ENCODE peak calls at places on chromosomes 11 and 22, in seven cellular contexts. One of them, this sample, is unnamed.

GRCh38 chr11:75467881-75468280 is 34.9 kb upstream of the KLHL35 start:
- DNase-seq in NCI-H226: no peak
- DNase-seq in A549: no peak
- DNase-seq in brain microvascular endothelial cell: no peak
- DNase-seq in fibroblast of lung: no peak
- DNase-seq in activated CD4-positive, alpha-beta T cell treated with anti-CD3 and anti-CD28 coated beads, Interleukin-2, amount 10 ng/mL, durations not matched to agents 7 days and 5 days: no peak
- DNase-seq in stimulated activated CD4-positive, alpha-beta T cell treated with anti-CD3 and anti-CD28 coated beads, Interleukin-12 subunit alpha, Interleukin-12 subunit beta, amount 100 ng/mL, for 48 hours: no peak
- DNase-seq in this sample: no peak

GRCh38 chr11:57662893-57663292 is 5.0 kb upstream of the ZDHHC5 start:
- DNase-seq in NCI-H226: no peak
- DNase-seq in A549: peak
- DNase-seq in brain microvascular endothelial cell: no peak
- DNase-seq in fibroblast of lung: no peak
- DNase-seq in activated CD4-positive, alpha-beta T cell treated with anti-CD3 and anti-CD28 coated beads, Interleukin-2, amount 10 ng/mL, durations not matched to agents 7 days and 5 days: peak
- DNase-seq in stimulated activated CD4-positive, alpha-beta T cell treated with anti-CD3 and anti-CD28 coated beads, Interleukin-12 subunit alpha, Interleukin-12 subunit beta, amount 100 ng/mL, for 48 hours: no peak
- DNase-seq in this sample: no peak

GRCh38 chr11:16981651-16982194 is 32.5 kb downstream of the PLEKHA7 start:
- DNase-seq in NCI-H226: no peak
- DNase-seq in A549: peak
- DNase-seq in brain microvascular endothelial cell: peak
- DNase-seq in fibroblast of lung: peak
- DNase-seq in activated CD4-positive, alpha-beta T cell treated with anti-CD3 and anti-CD28 coated beads, Interleukin-2, amount 10 ng/mL, durations not matched to agents 7 days and 5 days: no peak
- DNase-seq in stimulated activated CD4-positive, alpha-beta T cell treated with anti-CD3 and anti-CD28 coated beads, Interleukin-12 subunit alpha, Interleukin-12 subunit beta, amount 100 ng/mL, for 48 hours: no peak
- DNase-seq in this sample: no peak

GRCh38 chr11:16030664-16031063 is 325.7 kb downstream of the SOX6 start:
- DNase-seq in NCI-H226: peak
- DNase-seq in A549: no peak
- DNase-seq in brain microvascular endothelial cell: no peak
- DNase-seq in fibroblast of lung: no peak
- DNase-seq in activated CD4-positive, alpha-beta T cell treated with anti-CD3 and anti-CD28 coated beads, Interleukin-2, amount 10 ng/mL, durations not matched to agents 7 days and 5 days: no peak
- DNase-seq in stimulated activated CD4-positive, alpha-beta T cell treated with anti-CD3 and anti-CD28 coated beads, Interleukin-12 subunit alpha, Interleukin-12 subunit beta, amount 100 ng/mL, for 48 hours: no peak
- DNase-seq in this sample: no peak

GRCh38 chr11:9884601-9885000 is 220.7 kb downstream of the SWAP70 start:
- DNase-seq in NCI-H226: no peak
- DNase-seq in A549: no peak
- DNase-seq in brain microvascular endothelial cell: no peak
- DNase-seq in fibroblast of lung: no peak
- DNase-seq in activated CD4-positive, alpha-beta T cell treated with anti-CD3 and anti-CD28 coated beads, Interleukin-2, amount 10 ng/mL, durations not matched to agents 7 days and 5 days: no peak
- DNase-seq in stimulated activated CD4-positive, alpha-beta T cell treated with anti-CD3 and anti-CD28 coated beads, Interleukin-12 subunit alpha, Interleukin-12 subunit beta, amount 100 ng/mL, for 48 hours: no peak
- DNase-seq in this sample: no peak

GRCh38 chr11:62592216-62592815 is 993 bp upstream of the TUT1 start:
- DNase-seq in NCI-H226: no peak
- DNase-seq in A549: no peak
- DNase-seq in brain microvascular endothelial cell: no peak
- DNase-seq in fibroblast of lung: no peak
- DNase-seq in activated CD4-positive, alpha-beta T cell treated with anti-CD3 and anti-CD28 coated beads, Interleukin-2, amount 10 ng/mL, durations not matched to agents 7 days and 5 days: no peak
- DNase-seq in stimulated activated CD4-positive, alpha-beta T cell treated with anti-CD3 and anti-CD28 coated beads, Interleukin-12 subunit alpha, Interleukin-12 subunit beta, amount 100 ng/mL, for 48 hours: no peak
- DNase-seq in this sample: no peak

GRCh38 chr11:118295834-118296454 is 8.6 kb upstream of the CD3E start:
- DNase-seq in NCI-H226: no peak
- DNase-seq in A549: no peak
- DNase-seq in brain microvascular endothelial cell: peak
- DNase-seq in fibroblast of lung: peak
- DNase-seq in activated CD4-positive, alpha-beta T cell treated with anti-CD3 and anti-CD28 coated beads, Interleukin-2, amount 10 ng/mL, durations not matched to agents 7 days and 5 days: peak
- DNase-seq in stimulated activated CD4-positive, alpha-beta T cell treated with anti-CD3 and anti-CD28 coated beads, Interleukin-12 subunit alpha, Interleukin-12 subunit beta, amount 100 ng/mL, for 48 hours: no peak
- DNase-seq in this sample: no peak

GRCh38 chr22:21044931-21045584 is 688 bp upstream of the LRRC74B start:
- DNase-seq in NCI-H226: peak
- DNase-seq in A549: no peak
- DNase-seq in brain microvascular endothelial cell: peak
- DNase-seq in fibroblast of lung: peak
- DNase-seq in activated CD4-positive, alpha-beta T cell treated with anti-CD3 and anti-CD28 coated beads, Interleukin-2, amount 10 ng/mL, durations not matched to agents 7 days and 5 days: no peak
- DNase-seq in stimulated activated CD4-positive, alpha-beta T cell treated with anti-CD3 and anti-CD28 coated beads, Interleukin-12 subunit alpha, Interleukin-12 subunit beta, amount 100 ng/mL, for 48 hours: no peak
- DNase-seq in this sample: no peak

GRCh38 chr11:22225190-22225589 is 32.3 kb downstream of the ANO5 start:
- DNase-seq in NCI-H226: no peak
- DNase-seq in A549: no peak
- DNase-seq in brain microvascular endothelial cell: no peak
- DNase-seq in fibroblast of lung: no peak
- DNase-seq in activated CD4-positive, alpha-beta T cell treated with anti-CD3 and anti-CD28 coated beads, Interleukin-2, amount 10 ng/mL, durations not matched to agents 7 days and 5 days: no peak
- DNase-seq in stimulated activated CD4-positive, alpha-beta T cell treated with anti-CD3 and anti-CD28 coated beads, Interleukin-12 subunit alpha, Interleukin-12 subunit beta, amount 100 ng/mL, for 48 hours: no peak
- DNase-seq in this sample: no peak

GRCh38 chr11:125591659-125592304 is 870 bp upstream of the STT3A start:
- DNase-seq in NCI-H226: peak
- DNase-seq in A549: no peak
- DNase-seq in brain microvascular endothelial cell: peak
- DNase-seq in fibroblast of lung: peak
- DNase-seq in activated CD4-positive, alpha-beta T cell treated with anti-CD3 and anti-CD28 coated beads, Interleukin-2, amount 10 ng/mL, durations not matched to agents 7 days and 5 days: peak
- DNase-seq in stimulated activated CD4-positive, alpha-beta T cell treated with anti-CD3 and anti-CD28 coated beads, Interleukin-12 subunit alpha, Interleukin-12 subunit beta, amount 100 ng/mL, for 48 hours: peak
- DNase-seq in this sample: no peak

GRCh38 chr22:23548501-23549197 is 31.4 kb downstream of the IGLL1 start:
- DNase-seq in NCI-H226: no peak
- DNase-seq in A549: no peak
- DNase-seq in brain microvascular endothelial cell: no peak
- DNase-seq in fibroblast of lung: no peak
- DNase-seq in activated CD4-positive, alpha-beta T cell treated with anti-CD3 and anti-CD28 coated beads, Interleukin-2, amount 10 ng/mL, durations not matched to agents 7 days and 5 days: no peak
- DNase-seq in stimulated activated CD4-positive, alpha-beta T cell treated with anti-CD3 and anti-CD28 coated beads, Interleukin-12 subunit alpha, Interleukin-12 subunit beta, amount 100 ng/mL, for 48 hours: no peak
- DNase-seq in this sample: no peak

GRCh38 chr11:8206251-8207079 is 37.6 kb upstream of the RIC3 start:
- DNase-seq in NCI-H226: no peak
- DNase-seq in A549: no peak
- DNase-seq in brain microvascular endothelial cell: no peak
- DNase-seq in fibroblast of lung: peak
- DNase-seq in activated CD4-positive, alpha-beta T cell treated with anti-CD3 and anti-CD28 coated beads, Interleukin-2, amount 10 ng/mL, durations not matched to agents 7 days and 5 days: no peak
- DNase-seq in stimulated activated CD4-positive, alpha-beta T cell treated with anti-CD3 and anti-CD28 coated beads, Interleukin-12 subunit alpha, Interleukin-12 subunit beta, amount 100 ng/mL, for 48 hours: no peak
- DNase-seq in this sample: no peak

GRCh38 chr11:128796275-128796674 is 70.8 kb downstream of the KCNJ1 start:
- DNase-seq in NCI-H226: peak
- DNase-seq in A549: no peak
- DNase-seq in brain microvascular endothelial cell: peak
- DNase-seq in fibroblast of lung: peak
- DNase-seq in activated CD4-positive, alpha-beta T cell treated with anti-CD3 and anti-CD28 coated beads, Interleukin-2, amount 10 ng/mL, durations not matched to agents 7 days and 5 days: no peak
- DNase-seq in stimulated activated CD4-positive, alpha-beta T cell treated with anti-CD3 and anti-CD28 coated beads, Interleukin-12 subunit alpha, Interleukin-12 subunit beta, amount 100 ng/mL, for 48 hours: no peak
- DNase-seq in this sample: peak

GRCh38 chr11:117857734-117858369 is 18.6 kb downstream of the FXYD6 start:
- DNase-seq in NCI-H226: no peak
- DNase-seq in A549: no peak
- DNase-seq in brain microvascular endothelial cell: no peak
- DNase-seq in fibroblast of lung: no peak
- DNase-seq in activated CD4-positive, alpha-beta T cell treated with anti-CD3 and anti-CD28 coated beads, Interleukin-2, amount 10 ng/mL, durations not matched to agents 7 days and 5 days: no peak
- DNase-seq in stimulated activated CD4-positive, alpha-beta T cell treated with anti-CD3 and anti-CD28 coated beads, Interleukin-12 subunit alpha, Interleukin-12 subunit beta, amount 100 ng/mL, for 48 hours: no peak
- DNase-seq in this sample: no peak

GRCh38 chr22:31091106-31091975 is 10.2 kb downstream of the SMTN start:
- DNase-seq in NCI-H226: no peak
- DNase-seq in A549: no peak
- DNase-seq in brain microvascular endothelial cell: no peak
- DNase-seq in fibroblast of lung: no peak
- DNase-seq in activated CD4-positive, alpha-beta T cell treated with anti-CD3 and anti-CD28 coated beads, Interleukin-2, amount 10 ng/mL, durations not matched to agents 7 days and 5 days: no peak
- DNase-seq in stimulated activated CD4-positive, alpha-beta T cell treated with anti-CD3 and anti-CD28 coated beads, Interleukin-12 subunit alpha, Interleukin-12 subunit beta, amount 100 ng/mL, for 48 hours: no peak
- DNase-seq in this sample: peak

GRCh38 chr11:113356203-113356602 is 31.4 kb upstream of the ANKK1 start:
- DNase-seq in NCI-H226: no peak
- DNase-seq in A549: no peak
- DNase-seq in brain microvascular endothelial cell: no peak
- DNase-seq in fibroblast of lung: no peak
- DNase-seq in activated CD4-positive, alpha-beta T cell treated with anti-CD3 and anti-CD28 coated beads, Interleukin-2, amount 10 ng/mL, durations not matched to agents 7 days and 5 days: no peak
- DNase-seq in stimulated activated CD4-positive, alpha-beta T cell treated with anti-CD3 and anti-CD28 coated beads, Interleukin-12 subunit alpha, Interleukin-12 subunit beta, amount 100 ng/mL, for 48 hours: no peak
- DNase-seq in this sample: no peak